ENCODE peak calls at places on chromosomes 7 and 10, in ten cellular contexts. T, W, O, Z, E, P, B, L, F and D are unnamed samples.

GRCh38 chr7:123259759-123260158 is 60.0 kb upstream of the SLC13A1 start:
- DNase-seq in L (no peak), W (no peak), E (no peak), B (no peak), T (no peak), O (no peak), F (no peak), P (no peak), Z (no peak), D (no peak)

GRCh38 chr7:158285383-158285770 is 302.2 kb downstream of the PTPRN2 start:
- DNase-seq in F (no peak), W (no peak), O (peak), E (no peak), P (no peak), T (no peak), Z (no peak), L (peak), B (peak), D (no peak)

GRCh38 chr10:35409094-35409582 is 72.8 kb downstream of the CCNY start:
- DNase-seq in B (no peak), Z (no peak), P (peak), E (peak), F (no peak), O (no peak), L (no peak), W (no peak), T (no peak), D (peak)

GRCh38 chr7:50838675-50839377 is 56.1 kb upstream of the GRB10 start:
- DNase-seq in B (no peak), T (peak), E (peak), W (no peak), L (no peak), O (peak), P (no peak), Z (no peak), F (no peak), D (peak)

GRCh38 chr7:155381852-155382801 is 75.8 kb upstream of the EN2 start:
- DNase-seq in O (no peak), P (no peak), B (no peak), L (no peak), W (no peak), E (no peak), T (no peak), Z (no peak), F (no peak), D (no peak)

GRCh38 chr7:21543528-21544302 is 876 bp downstream of the DNAH11 start:
- DNase-seq in T (peak), Z (no peak), O (no peak), W (no peak), E (peak), B (no peak), L (no peak), P (no peak), F (no peak), D (peak)

GRCh38 chr7:40622830-40623507 is 488.2 kb downstream of the SUGCT start:
- DNase-seq in O (no peak), W (no peak), P (no peak), L (no peak), F (no peak), Z (no peak), T (no peak), E (no peak), B (no peak), D (no peak)

GRCh38 chr7:90850516-90850915 is 254.4 kb downstream of the CDK14 start:
- DNase-seq in Z (no peak), B (no peak), P (no peak), F (no peak), W (no peak), L (no peak), E (no peak), O (no peak), T (no peak), D (no peak)

GRCh38 chr7:27102578-27103442 is at the start of gene HOXA2:
- DNase-seq in B (peak), T (no peak), Z (peak), L (no peak), E (no peak), W (no peak), P (peak), F (no peak), O (no peak), D (no peak)

GRCh38 chr7:36440880-36441279 is 51.2 kb downstream of the ANLN start:
- DNase-seq in P (peak), L (no peak), E (peak), W (no peak), T (no peak), Z (no peak), B (no peak), O (no peak), F (peak), D (peak)

GRCh38 chr7:77759294-77759889 is 38.8 kb downstream of the TMEM60 start:
- DNase-seq in E (peak), L (peak), Z (no peak), F (peak), P (peak), T (no peak), W (no peak), O (no peak), B (peak), D (peak)

GRCh38 chr7:19321925-19322470 is 176.8 kb upstream of the FERD3L start:
- DNase-seq in T (no peak), O (no peak), W (no peak), Z (no peak), F (no peak), L (no peak), B (no peak), E (no peak), P (no peak), D (peak)

GRCh38 chr10:107163904-107164861 is at the start of gene SORCS1:
- DNase-seq in O (no peak), P (no peak), W (no peak), T (peak), L (no peak), B (peak), Z (no peak), E (peak), F (no peak), D (no peak)

GRCh38 chr7:122448893-122449589 is 144.5 kb upstream of the FEZF1 start:
- DNase-seq in L (no peak), W (no peak), Z (no peak), P (no peak), B (no peak), T (no peak), E (no peak), O (no peak), F (no peak), D (no peak)

GRCh38 chr7:2894118-2894940 is 50.2 kb upstream of the GNA12 start:
- DNase-seq in O (no peak), T (no peak), B (no peak), F (no peak), L (peak), E (no peak), W (no peak), P (no peak), Z (no peak), D (no peak)

GRCh38 chr10:58555930-58556311 is 43.2 kb downstream of the BICC1 start:
- DNase-seq in O (no peak), L (no peak), Z (no peak), B (no peak), W (no peak), P (no peak), F (no peak), T (no peak), E (no peak), D (no peak)
- TF ChIP-seq CTCF in O (no peak), L (no peak), Z (no peak), B (no peak), W (no peak), P (no peak), F (no peak), T (no peak), E (no peak), D (no peak)

DNA sequence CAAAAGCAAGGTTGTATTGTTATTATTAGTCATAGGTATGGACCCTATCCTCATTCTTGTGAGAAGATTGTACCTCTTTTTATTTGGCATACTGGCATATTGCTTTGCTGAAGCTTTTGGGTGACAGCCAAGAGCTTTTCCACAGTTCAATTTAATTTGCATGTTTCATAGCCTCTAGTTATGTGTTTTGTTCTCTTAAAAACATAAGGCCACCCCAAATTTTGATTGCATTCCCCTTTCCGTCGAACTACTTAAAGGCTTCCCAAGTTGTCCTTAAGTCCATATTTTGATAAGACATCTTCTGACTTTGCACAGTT is 1.6 kb downstream of the MCU start:
- DNase-seq in O (no peak), F (no peak), B (no peak), T (no peak), E (no peak), P (no peak), W (no peak), Z (no peak), L (no peak), D (no peak)
- H3K4me3 ChIP-seq in O (peak), F (peak), B (peak), T (no peak), E (peak), P (peak), W (no peak), Z (peak), L (peak), D (peak)

DNA sequence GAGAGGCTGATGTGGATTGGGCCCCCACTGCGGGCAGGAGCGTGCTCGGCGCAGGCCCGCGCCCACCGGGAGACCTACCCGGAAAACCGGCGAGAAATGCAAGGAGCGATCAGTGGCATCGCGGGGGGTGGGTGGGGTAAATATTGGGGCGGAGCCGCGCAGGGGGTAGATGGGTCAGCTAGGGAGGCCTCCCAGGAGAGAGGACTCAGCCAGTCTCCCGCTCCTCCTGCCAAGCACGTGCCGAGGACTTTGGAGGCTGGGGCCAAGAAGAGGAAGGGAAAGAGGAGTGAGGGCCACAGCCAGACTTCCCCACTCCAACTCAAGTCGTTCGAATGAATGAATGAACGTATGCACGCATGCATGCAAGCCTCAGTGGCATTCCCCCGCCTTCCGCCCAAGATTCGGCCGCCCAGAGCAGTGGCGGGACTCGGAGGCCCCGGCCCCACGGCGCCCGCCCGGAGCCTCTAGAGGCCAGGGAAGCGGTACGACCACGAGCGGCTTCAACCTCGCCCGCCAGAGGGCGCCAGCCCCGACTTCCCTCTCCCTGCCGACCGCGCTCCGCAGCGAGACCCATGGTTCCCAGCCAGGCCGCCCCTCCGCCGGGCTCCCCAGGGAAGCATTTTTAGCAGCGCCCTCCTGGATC is 3.6 kb downstream of the NPM3 start:
- DNase-seq in B (peak), T (peak), Z (no peak), L (peak), P (peak), F (peak), E (peak), W (peak), O (peak), D (peak)
- TF ChIP-seq CTCF in B (peak), T (peak), Z (peak), L (peak), P (peak), F (peak), E (peak), W (peak), O (peak), D (peak)

DNA sequence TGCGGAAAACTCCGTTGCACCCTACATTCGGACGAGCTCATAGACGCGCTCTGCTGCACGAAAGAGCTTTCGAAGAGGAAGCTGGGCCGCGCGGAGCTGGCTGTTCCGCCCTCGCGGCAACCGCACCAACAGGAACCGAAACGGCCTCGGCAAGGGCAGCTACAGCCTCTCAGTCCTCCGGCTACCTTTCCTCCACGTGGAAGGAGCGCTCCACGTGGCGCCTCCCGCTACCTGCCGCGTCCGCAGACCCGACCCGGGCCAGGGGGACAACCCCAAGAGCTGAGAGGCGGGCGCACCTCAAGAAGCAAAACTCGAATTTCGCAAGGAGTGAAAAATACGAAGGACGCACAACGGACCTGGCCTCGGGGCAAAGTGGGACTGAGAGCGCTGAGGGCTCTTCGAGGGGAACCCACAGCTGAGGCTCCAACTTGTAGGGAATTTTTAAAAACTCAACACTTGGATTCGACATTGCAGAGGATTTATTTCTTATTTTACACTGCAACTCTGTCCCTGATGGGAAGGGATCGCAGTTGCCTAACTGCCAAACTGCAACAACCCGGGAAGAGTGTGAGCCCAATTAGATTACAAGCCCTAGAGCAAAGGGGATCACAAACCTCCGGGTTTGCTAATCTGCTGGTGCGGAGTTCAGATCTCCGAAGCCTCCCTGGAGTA is 1.4 kb downstream of the HPSE2 start:
- DNase-seq in O (peak), F (no peak), Z (no peak), L (peak), W (no peak), T (peak), E (peak), P (peak), B (peak), D (peak)
- H3K4me3 ChIP-seq in O (peak), F (peak), Z (peak), L (peak), W (peak), T (peak), E (peak), P (peak), B (peak), D (peak)

GRCh38 chr7:131103997-131104396 is 223.7 kb upstream of the MKLN1 start:
- DNase-seq in B (no peak), T (no peak), E (no peak), W (no peak), F (no peak), P (peak), Z (no peak), L (no peak), O (no peak), D (peak)
- TF ChIP-seq CTCF in B (no peak), T (no peak), E (no peak), W (no peak), F (no peak), P (no peak), Z (no peak), L (no peak), O (no peak), D (peak)

GRCh38 chr10:13000431-13000830 is 1.1 kb downstream of the CCDC3 start:
- DNase-seq in T (no peak), F (no peak), L (no peak), B (no peak), W (no peak), Z (no peak), E (no peak), P (no peak), O (no peak), D (peak)

GRCh38 chr10:13003004-13003403 is 1.5 kb upstream of the CCDC3 start:
- DNase-seq in Z (no peak), F (no peak), P (no peak), W (no peak), B (no peak), O (no peak), L (no peak), E (peak), T (no peak), D (peak)

GRCh38 chr10:13001041-13001886 is at the start of gene CCDC3:
- DNase-seq in P (no peak), E (peak), F (peak), O (peak), Z (no peak), T (peak), L (no peak), W (no peak), B (peak), D (no peak)

GRCh38 chr10:13003781-13004180 is 2.3 kb upstream of the CCDC3 start:
- DNase-seq in Z (no peak), O (no peak), P (no peak), L (no peak), B (no peak), F (no peak), E (no peak), W (no peak), T (no peak), D (no peak)

DNA sequence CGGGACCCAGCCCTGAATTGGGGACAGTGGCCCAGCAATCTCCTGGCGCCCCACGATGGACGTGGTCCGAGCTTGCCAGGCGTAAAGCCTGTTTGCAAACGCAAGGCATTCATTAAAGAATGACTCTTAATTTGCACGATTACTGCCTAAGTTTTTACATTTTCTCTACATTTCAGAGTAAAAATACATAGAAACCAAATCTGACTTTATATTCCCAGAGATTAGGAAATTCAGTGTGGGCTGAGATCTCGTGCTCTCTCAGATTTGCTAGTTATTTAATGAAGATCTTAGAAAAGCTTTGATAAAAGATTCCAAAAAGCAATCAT is 337 bp upstream of the CCDC3 start:
- DNase-seq in L (no peak), F (no peak), Z (no peak), T (no peak), P (no peak), E (no peak), O (no peak), W (no peak), B (no peak), D (no peak)
- H3K4me3 ChIP-seq in L (peak), F (peak), Z (peak), T (no peak), P (peak), E (peak), O (peak), W (peak), B (peak), D (peak)

GRCh38 chr10:46283945-46284285 is 2.9 kb upstream of the ANTXRL start:
- DNase-seq in O (no peak), L (no peak), F (no peak), T (no peak), W (no peak), B (no peak), Z (no peak), P (no peak), E (no peak), D (no peak)

GRCh38 chr10:46283217-46283944 is 3.4 kb upstream of the ANTXRL start:
- DNase-seq in L (peak), P (no peak), B (no peak), F (no peak), W (no peak), E (no peak), T (no peak), Z (no peak), O (no peak), D (no peak)

GRCh38 chr10:46285300-46285699 is 1.5 kb upstream of the ANTXRL start:
- DNase-seq in Z (no peak), B (no peak), P (no peak), F (no peak), E (no peak), W (no peak), L (no peak), T (no peak), O (no peak), D (no peak)

GRCh38 chr10:46285966-46286620 is 704 bp upstream of the ANTXRL start:
- DNase-seq in P (no peak), E (no peak), T (no peak), B (no peak), L (no peak), Z (no peak), W (no peak), O (peak), F (no peak), D (no peak)

DNA sequence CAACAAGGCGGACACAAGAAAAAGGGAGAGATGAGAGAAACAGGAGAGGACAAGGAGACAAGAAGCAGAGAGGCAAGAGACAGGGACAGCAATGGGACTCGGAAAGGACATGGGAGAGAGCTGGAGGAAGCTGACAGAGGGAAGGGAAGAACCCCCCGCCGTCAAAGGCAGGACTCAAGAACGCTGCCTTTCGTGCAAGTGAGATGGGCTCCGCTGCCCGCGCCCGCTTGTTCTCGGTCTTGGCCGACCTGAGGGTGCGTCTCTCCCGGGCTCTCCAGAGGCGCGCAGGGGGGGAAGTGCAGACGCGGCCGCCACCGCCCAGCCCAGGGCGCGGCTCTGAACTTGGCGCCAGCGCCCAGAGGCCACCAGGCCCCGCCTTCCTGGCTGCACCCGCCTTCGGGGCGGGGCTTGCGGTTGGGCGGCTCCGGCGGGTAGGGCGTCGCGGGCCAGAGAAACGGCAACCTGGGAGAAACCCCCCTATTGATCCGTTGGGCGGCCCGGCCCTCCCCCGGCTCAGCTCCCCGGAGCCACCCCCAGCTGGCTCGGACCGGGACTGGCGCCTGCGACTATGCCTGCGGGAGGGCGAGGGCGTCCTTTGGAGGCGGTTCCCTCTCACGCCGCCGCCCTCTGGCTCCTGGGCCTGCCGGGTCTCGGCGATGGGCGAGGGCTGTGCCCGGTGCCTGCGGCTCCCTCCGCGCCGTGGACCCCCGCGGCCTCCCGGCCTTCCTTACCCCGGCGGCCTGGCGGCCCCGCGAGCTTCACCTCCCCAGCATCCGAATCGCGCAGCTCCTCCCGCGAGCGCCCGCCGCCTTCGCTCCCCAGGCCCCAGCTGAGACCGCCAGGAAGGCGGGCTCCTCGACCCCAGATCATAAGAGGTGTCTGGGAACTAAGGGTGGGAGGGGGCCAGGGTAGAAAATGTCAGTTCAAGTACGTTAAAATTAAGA is 2.2 kb upstream of the ANTXRL start:
- DNase-seq in O (peak), L (peak), E (peak), B (peak), P (peak), W (peak), F (peak), Z (no peak), T (peak), D (peak)
- TF ChIP-seq CTCF in O (no peak), L (no peak), E (no peak), B (no peak), P (no peak), W (no peak), F (no peak), Z (no peak), T (no peak), D (no peak)